ENCODE peak calls at places on chromosome 1, in eight cellular contexts. A, B, Q, U, L, X, Z and F are unnamed samples.

GRCh38 chr1:7228252-7228961 is 443.2 kb downstream of the CAMTA1 start:
- DNase-seq in A (no peak), B (no peak), Q (no peak), U (no peak), L (no peak), X (no peak), Z (no peak), F (no peak)

GRCh38 chr1:9671377-9672140 is 20.0 kb downstream of the PIK3CD start:
- DNase-seq in A (no peak), B (no peak), Q (no peak), U (peak), L (no peak), X (no peak), Z (no peak), F (no peak)

GRCh38 chr1:212432163-212432705 is 486 bp upstream of the NENF start:
- DNase-seq in A (peak), B (no peak), Q (no peak), U (no peak), L (no peak), X (no peak), Z (no peak), F (no peak)

GRCh38 chr1:226157761-226158316 is 28.7 kb downstream of the ACBD3 start:
- DNase-seq in A (no peak), B (no peak), Q (no peak), U (no peak), L (no peak), X (no peak), Z (no peak), F (no peak)

GRCh38 chr1:2314803-2315710 is 76.3 kb downstream of the MORN1 start:
- DNase-seq in A (peak), B (no peak), Q (no peak), U (peak), L (peak), X (peak), Z (no peak), F (peak)

GRCh38 chr1:203771901-203772301 is 6.9 kb downstream of the LAX1 start:
- DNase-seq in A (no peak), B (no peak), Q (no peak), U (peak), L (no peak), X (no peak), Z (no peak), F (no peak)

GRCh38 chr1:87592156-87592555 is 263.5 kb downstream of the LMO4 start:
- DNase-seq in A (no peak), B (no peak), Q (no peak), U (no peak), L (no peak), X (no peak), Z (no peak), F (no peak)

GRCh38 chr1:77824694-77825355 is 45.4 kb downstream of the MIGA1 start:
- DNase-seq in A (no peak), B (no peak), Q (no peak), U (no peak), L (no peak), X (no peak), Z (no peak), F (no peak)

GRCh38 chr1:70779571-70779970 is 268.0 kb downstream of the PTGER3 start:
- DNase-seq in A (no peak), B (no peak), Q (no peak), U (peak), L (no peak), X (no peak), Z (no peak), F (no peak)

GRCh38 chr1:179127163-179127895 is 45.5 kb downstream of the TOR3A start:
- DNase-seq in A (no peak), B (no peak), Q (no peak), U (no peak), L (no peak), X (no peak), Z (no peak), F (no peak)

GRCh38 chr1:235932090-235932510 is 65.4 kb upstream of the LYST start:
- DNase-seq in A (peak), B (no peak), Q (no peak), U (no peak), L (no peak), X (no peak), Z (no peak), F (no peak)

GRCh38 chr1:149986486-149987296 is 23.8 kb downstream of the OTUD7B start:
- DNase-seq in A (no peak), B (no peak), Q (no peak), U (peak), L (no peak), X (no peak), Z (no peak), F (no peak)

GRCh38 chr1:31400393-31400792 is 12.6 kb upstream of the SERINC2 start:
- DNase-seq in A (no peak), B (no peak), Q (no peak), U (no peak), L (no peak), X (no peak), Z (no peak), F (no peak)

GRCh38 chr1:212630159-212630900 is 21.8 kb downstream of the ATF3 start:
- DNase-seq in A (peak), B (peak), Q (peak), U (peak), L (peak), X (peak), Z (peak), F (no peak)

GRCh38 chr1:181028241-181029014 is 5.4 kb upstream of the MR1 start:
- DNase-seq in A (no peak), B (no peak), Q (no peak), U (peak), L (no peak), X (no peak), Z (no peak), F (no peak)

GRCh38 chr1:242196101-242196500 is 197.2 kb upstream of the MAP1LC3C start:
- DNase-seq in A (no peak), B (no peak), Q (no peak), U (no peak), L (no peak), X (no peak), Z (no peak), F (no peak)

GRCh38 chr1:192907545-192908243 is 98.9 kb downstream of the RGS2 start:
- DNase-seq in A (peak), B (no peak), Q (no peak), U (no peak), L (no peak), X (no peak), Z (no peak), F (no peak)

GRCh38 chr1:8517579-8518489 is 199.9 kb downstream of the SLC45A1 start:
- DNase-seq in A (peak), B (no peak), Q (no peak), U (no peak), L (no peak), X (no peak), Z (peak), F (no peak)

GRCh38 chr1:34101151-34101550 is 63.9 kb downstream of the CSMD2 start:
- DNase-seq in A (no peak), B (no peak), Q (no peak), U (peak), L (no peak), X (no peak), Z (no peak), F (no peak)

GRCh38 chr1:246068619-246069509 is 438.2 kb downstream of the SMYD3 start:
- DNase-seq in A (peak), B (no peak), Q (no peak), U (no peak), L (no peak), X (no peak), Z (no peak), F (no peak)